ENCODE peak calls at places on chromosomes 5 and 9, in eight cellular contexts. V, Y, P, J, B, G, D and C are unnamed samples.

GRCh38 chr5:154580422-154580821 is 102.4 kb upstream of the HAND1 start:
- DNase-seq in D (no peak), V (no peak), B (no peak), G (no peak), J (no peak), P (no peak), Y (no peak), C (no peak)

GRCh38 chr9:124623966-124624734 is 117.0 kb upstream of the NR5A1 start:
- DNase-seq in V (no peak), J (no peak), G (no peak), Y (no peak), D (no peak), B (no peak), P (no peak), C (no peak)

GRCh38 chr5:1786621-1787471 is 12.8 kb downstream of the MRPL36 start:
- DNase-seq in P (no peak), D (no peak), Y (no peak), V (no peak), J (no peak), B (no peak), G (peak), C (no peak)

GRCh38 chr5:95093211-95093610 is 191.7 kb downstream of the MCTP1 start:
- DNase-seq in J (no peak), B (no peak), D (no peak), G (no peak), V (no peak), Y (no peak), P (no peak), C (no peak)

GRCh38 chr5:9782806-9783560 is 152.8 kb upstream of the TAS2R1 start:
- DNase-seq in V (peak), B (no peak), J (no peak), Y (no peak), P (no peak), D (no peak), G (peak), C (no peak)

GRCh38 chr9:126235350-126235740 is 91.3 kb upstream of the MVB12B start:
- DNase-seq in J (no peak), V (no peak), B (no peak), Y (no peak), G (no peak), P (no peak), D (no peak), C (no peak)

GRCh38 chr9:16866542-16866941 is 3.9 kb downstream of the BNC2 start:
- DNase-seq in J (no peak), B (no peak), P (no peak), V (peak), G (no peak), Y (no peak), D (no peak), C (no peak)

GRCh38 chr5:180153099-180153498 is 55.9 kb downstream of the RASGEF1C start:
- DNase-seq in D (no peak), V (no peak), P (no peak), B (no peak), G (no peak), Y (no peak), J (no peak), C (peak)

GRCh38 chr9:127347831-127348699 is 48.9 kb upstream of the SLC2A8 start:
- DNase-seq in Y (peak), B (no peak), V (peak), P (no peak), J (no peak), D (no peak), G (no peak), C (no peak)

GRCh38 chr5:139823757-139824355 is 28.2 kb downstream of the PSD2 start:
- DNase-seq in G (peak), J (no peak), V (no peak), Y (no peak), P (no peak), B (no peak), D (no peak), C (no peak)

GRCh38 chr5:181167814-181168488 is 20.6 kb downstream of the OR2V2 start:
- DNase-seq in B (no peak), V (no peak), Y (no peak), D (no peak), P (no peak), J (peak), G (no peak), C (no peak)

GRCh38 chr5:81420039-81420667 is 26.2 kb upstream of the ACOT12 start:
- DNase-seq in Y (no peak), V (peak), G (no peak), B (no peak), P (no peak), D (no peak), J (no peak), C (no peak)

GRCh38 chr5:157778121-157778805 is 34.8 kb downstream of the LSM11 start:
- DNase-seq in B (no peak), Y (peak), D (no peak), G (no peak), V (no peak), J (no peak), P (no peak), C (no peak)

GRCh38 chr5:73486119-73486899 is 11.9 kb upstream of the BTF3 start:
- DNase-seq in Y (no peak), D (no peak), P (no peak), B (no peak), J (no peak), V (no peak), G (no peak), C (no peak)

GRCh38 chr5:80251636-80252035 is 4.2 kb downstream of the SERINC5 start:
- DNase-seq in P (no peak), V (no peak), B (no peak), Y (no peak), J (no peak), D (no peak), G (no peak), C (no peak)

GRCh38 chr9:86591472-86591871 is 237.3 kb upstream of the TUT7 start:
- DNase-seq in G (no peak), Y (no peak), V (no peak), B (no peak), P (no peak), J (no peak), D (no peak), C (no peak)

GRCh38 chr9:106958955-106959657 is 96.1 kb downstream of the ZNF462 start:
- DNase-seq in J (no peak), V (peak), Y (no peak), P (no peak), G (no peak), D (no peak), B (no peak), C (no peak)

GRCh38 chr5:160262665-160263064 is 33.4 kb downstream of the FABP6 start:
- DNase-seq in J (no peak), B (no peak), P (no peak), G (no peak), Y (no peak), V (peak), D (no peak), C (no peak)

GRCh38 chr9:128494108-128494742 is 10.3 kb upstream of the GLE1 start:
- DNase-seq in B (peak), D (no peak), J (no peak), Y (peak), V (peak), P (no peak), G (no peak), C (no peak)

GRCh38 chr9:18379073-18379811 is 94.7 kb upstream of the ADAMTSL1 start:
- DNase-seq in Y (no peak), G (no peak), J (no peak), V (peak), B (no peak), D (no peak), P (no peak), C (no peak)

GRCh38 chr9:83920469-83920941 is 727 bp downstream of the KIF27 start:
- DNase-seq in G (no peak), B (no peak), D (no peak), P (peak), Y (peak), J (no peak), V (peak), C (no peak)

GRCh38 chr9:127305450-127306226 is 41.1 kb downstream of the GARNL3 start:
- DNase-seq in Y (no peak), P (no peak), B (no peak), D (no peak), G (no peak), V (no peak), J (peak), C (no peak)

GRCh38 chr5:8068078-8068477 is 199.1 kb downstream of the MTRR start:
- DNase-seq in J (no peak), Y (no peak), P (no peak), V (no peak), D (no peak), G (no peak), B (no peak), C (no peak)

GRCh38 chr5:62582198-62582597 is 3.6 kb downstream of the LRRC70 start:
- DNase-seq in B (no peak), V (peak), G (no peak), J (no peak), Y (no peak), D (no peak), P (no peak), C (no peak)

GRCh38 chr5:54561646-54562045 is 44.1 kb downstream of the SNX18 start:
- DNase-seq in Y (no peak), J (no peak), P (no peak), V (no peak), B (no peak), G (no peak), D (no peak), C (no peak)

GRCh38 chr9:96514825-96515218 is 64.9 kb downstream of the HABP4 start:
- DNase-seq in D (no peak), B (no peak), V (no peak), G (no peak), P (no peak), J (no peak), Y (no peak), C (no peak)

GRCh38 chr5:77028631-77029375 is 1.4 kb upstream of the AGGF1 start:
- DNase-seq in D (no peak), Y (no peak), G (no peak), P (no peak), J (no peak), B (no peak), V (no peak), C (no peak)

GRCh38 chr5:179488464-179488863 is 61.9 kb upstream of the RUFY1 start:
- DNase-seq in P (no peak), G (no peak), D (no peak), J (no peak), Y (no peak), B (no peak), V (no peak), C (no peak)

GRCh38 chr9:84283895-84284294 is 56.7 kb downstream of the SLC28A3 start:
- DNase-seq in P (no peak), G (no peak), B (no peak), V (no peak), Y (no peak), J (no peak), D (no peak), C (no peak)

GRCh38 chr9:108383801-108384200 is 472.0 kb downstream of the ACTL7B start:
- DNase-seq in D (no peak), V (no peak), J (no peak), Y (no peak), P (no peak), B (no peak), G (no peak), C (no peak)

GRCh38 chr5:81023261-81024015 is 63.3 kb downstream of the RASGRF2 start:
- DNase-seq in J (no peak), P (no peak), Y (no peak), B (no peak), V (no peak), G (no peak), D (no peak), C (no peak)

GRCh38 chr9:130660683-130661460 is 3.5 kb upstream of the PRDM12 start:
- DNase-seq in J (peak), P (no peak), Y (no peak), D (no peak), B (no peak), V (no peak), G (no peak), C (no peak)

GRCh38 chr9:76868897-76869296 is 37.0 kb downstream of the PRUNE2 start:
- DNase-seq in Y (no peak), D (no peak), B (no peak), V (no peak), G (no peak), P (no peak), J (no peak), C (no peak)

GRCh38 chr5:133317558-133317957 is 265.7 kb downstream of the HSPA4 start:
- DNase-seq in G (no peak), V (no peak), Y (no peak), B (no peak), D (no peak), P (no peak), J (no peak), C (no peak)
- TF ChIP-seq CTCF in G (no peak), V (no peak), Y (no peak), B (no peak), D (no peak), P (no peak), J (no peak), C (no peak)

GRCh38 chr9:94805585-94805984 is 79.1 kb downstream of the AOPEP start:
- DNase-seq in J (no peak), D (peak), V (peak), Y (no peak), B (no peak), G (no peak), P (no peak), C (no peak)
- TF ChIP-seq CTCF in J (no peak), D (no peak), V (no peak), Y (no peak), B (no peak), G (no peak), P (no peak), C (no peak)

GRCh38 chr9:121424024-121424432 is 54.0 kb upstream of the STOM start:
- DNase-seq in G (no peak), P (no peak), D (no peak), V (no peak), B (no peak), Y (no peak), J (no peak), C (no peak)
- TF ChIP-seq CTCF in G (no peak), P (no peak), D (no peak), V (no peak), B (no peak), Y (no peak), J (no peak), C (no peak)

DNA sequence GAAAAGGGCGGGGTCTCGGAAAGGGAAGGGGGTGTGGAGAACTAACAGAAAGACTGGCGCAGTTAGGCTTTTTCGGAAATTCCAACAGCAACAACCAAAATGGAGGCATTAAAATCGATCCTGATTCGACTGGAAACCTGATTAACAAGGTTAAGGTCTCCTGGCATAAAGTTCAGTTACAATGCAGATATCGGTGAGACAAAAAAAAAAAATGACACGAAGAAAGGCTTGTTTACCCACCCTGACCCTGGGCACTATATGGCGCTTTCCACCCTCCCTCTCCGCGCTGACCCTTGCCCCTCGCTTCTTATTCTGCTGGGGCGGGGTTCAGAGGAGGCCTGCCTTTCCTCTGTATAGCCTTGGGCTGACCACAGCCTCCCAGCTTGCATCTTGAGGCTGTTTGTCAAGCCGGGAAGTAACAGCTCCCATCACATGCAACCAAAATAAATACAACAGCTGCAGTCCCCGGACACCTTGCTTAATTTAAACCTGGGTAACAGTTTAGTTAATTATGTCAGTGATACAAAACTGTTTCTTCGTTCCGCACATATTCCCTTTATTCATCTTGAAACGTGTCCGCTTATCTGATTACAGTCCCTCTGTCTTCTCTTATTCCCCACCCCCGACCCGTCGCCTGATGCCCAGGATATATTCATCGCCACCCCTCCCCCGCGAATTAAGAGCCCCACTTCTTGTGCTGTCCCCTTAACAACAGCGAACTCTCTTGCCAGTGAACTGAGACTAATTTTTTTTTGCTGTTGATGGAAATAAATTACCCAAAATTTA is 808 bp upstream of the PJA2 start:
- DNase-seq in J (peak), Y (peak), P (no peak), V (peak), D (peak), B (no peak), G (peak), C (no peak)
- TF ChIP-seq CTCF in J (no peak), Y (no peak), P (peak), V (no peak), D (no peak), B (no peak), G (no peak), C (no peak)

DNA sequence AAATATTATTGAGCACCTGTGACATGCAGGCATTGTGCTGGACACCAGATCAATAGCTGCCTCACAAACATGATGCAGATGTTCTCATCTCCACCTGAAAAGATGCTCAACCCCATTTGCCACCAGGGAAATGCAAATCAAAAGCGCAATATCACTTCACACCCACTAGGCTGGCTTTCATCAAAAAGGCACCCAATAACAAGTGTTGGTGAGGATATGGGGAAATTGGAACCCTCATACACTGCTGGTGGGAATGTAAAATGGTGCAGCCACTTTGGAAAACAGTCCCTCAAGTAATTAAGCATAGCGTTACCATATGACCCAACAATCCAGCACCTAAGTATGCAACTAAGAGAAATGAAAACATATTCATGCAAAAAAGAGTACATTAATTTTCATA is 24.7 kb downstream of the FGF1 start:
- DNase-seq in P (no peak), B (no peak), Y (no peak), J (no peak), D (peak), V (no peak), G (no peak), C (no peak)
- TF ChIP-seq CTCF in P (peak), B (no peak), Y (no peak), J (no peak), D (no peak), V (no peak), G (no peak), C (no peak)

DNA sequence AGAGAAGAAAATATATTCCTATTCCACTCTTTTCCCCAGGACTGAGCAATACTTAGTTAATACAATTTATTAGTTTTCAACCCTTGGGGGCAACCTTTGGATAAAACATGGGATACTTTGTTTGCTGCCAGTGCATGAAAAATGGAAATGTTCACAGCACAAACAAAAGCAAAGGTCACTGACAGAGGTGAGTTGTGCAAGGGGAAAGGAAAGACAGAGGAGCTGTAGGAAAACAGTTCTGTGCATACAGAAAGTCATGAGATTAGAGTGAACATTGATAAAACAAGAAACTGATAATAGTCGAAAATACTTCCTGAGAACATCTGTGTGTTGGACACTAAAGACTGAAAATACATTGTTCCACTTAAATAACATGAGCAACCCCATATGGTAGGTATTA is 779.8 kb downstream of the TLE4 start:
- DNase-seq in Y (no peak), J (no peak), P (no peak), B (no peak), D (no peak), V (no peak), G (no peak), C (no peak)
- TF ChIP-seq CTCF in Y (no peak), J (no peak), P (no peak), B (no peak), D (no peak), V (no peak), G (no peak), C (no peak)

GRCh38 chr9:2199999-2200796 is 185.1 kb downstream of the SMARCA2 start:
- DNase-seq in D (no peak), V (no peak), P (no peak), B (no peak), J (no peak), Y (no peak), G (no peak), C (no peak)
- TF ChIP-seq CTCF in D (no peak), V (no peak), P (no peak), B (no peak), J (no peak), Y (no peak), G (no peak), C (no peak)